ENCODE peak calls at places on chromosomes 13 and 19, in four cellular contexts. One of them, this sample, is unnamed.
A peak's percentile ranks its signal among the peaks of the same experiment; 100 is the strongest.

GRCh38 chr13:26628706-26629105 is 71.2 kb downstream of the WASF3 start:
- DNase-seq in astrocyte of the spinal cord: peak; percentile 19
- DNase-seq in thoracic aorta: no peak
- DNase-seq in fibroblast of pulmonary artery: peak; percentile 56
- DNase-seq in this sample: no peak

GRCh38 chr13:50365300-50365682 is 350.0 kb downstream of the KCNRG start:
- DNase-seq in astrocyte of the spinal cord: no peak
- DNase-seq in thoracic aorta: no peak
- DNase-seq in fibroblast of pulmonary artery: peak; percentile 66
- DNase-seq in this sample: no peak

GRCh38 chr19:54309811-54310210 is 3.2 kb downstream of the LILRA5 start:
- DNase-seq in astrocyte of the spinal cord: no peak
- DNase-seq in thoracic aorta: no peak
- DNase-seq in fibroblast of pulmonary artery: no peak
- DNase-seq in this sample: no peak

GRCh38 chr19:16628984-16629691 is 1.1 kb upstream of the MED26 start:
- DNase-seq in astrocyte of the spinal cord: peak; percentile 29
- DNase-seq in thoracic aorta: no peak
- DNase-seq in fibroblast of pulmonary artery: peak; percentile 62
- DNase-seq in this sample: peak; percentile 87

GRCh38 chr19:11639602-11640471 is 42.6 kb downstream of the ZNF627 start:
- DNase-seq in astrocyte of the spinal cord: peak; percentile 91
- DNase-seq in thoracic aorta: peak; percentile 92
- DNase-seq in fibroblast of pulmonary artery: peak; percentile 89
- DNase-seq in this sample: peak; percentile 97

GRCh38 chr19:48777720-48778119 is 22.4 kb downstream of the FGF21 start:
- DNase-seq in astrocyte of the spinal cord: no peak
- DNase-seq in thoracic aorta: no peak
- DNase-seq in fibroblast of pulmonary artery: no peak
- DNase-seq in this sample: no peak

GRCh38 chr13:32737679-32738078 is 151.4 kb downstream of the PDS5B start:
- DNase-seq in astrocyte of the spinal cord: no peak
- DNase-seq in thoracic aorta: no peak
- DNase-seq in fibroblast of pulmonary artery: no peak
- DNase-seq in this sample: no peak

GRCh38 chr13:33017410-33017929 is 1.2 kb downstream of the KL start:
- DNase-seq in astrocyte of the spinal cord: peak; percentile 30
- DNase-seq in thoracic aorta: no peak
- DNase-seq in fibroblast of pulmonary artery: peak; percentile 71
- DNase-seq in this sample: no peak

GRCh38 chr13:49304356-49304755 is 56.6 kb downstream of the CDADC1 start:
- DNase-seq in astrocyte of the spinal cord: no peak
- DNase-seq in thoracic aorta: no peak
- DNase-seq in fibroblast of pulmonary artery: no peak
- DNase-seq in this sample: no peak

GRCh38 chr13:47418206-47418920 is 521.5 kb upstream of the HTR2A start:
- DNase-seq in astrocyte of the spinal cord: no peak
- DNase-seq in thoracic aorta: no peak
- DNase-seq in fibroblast of pulmonary artery: no peak
- DNase-seq in this sample: no peak

GRCh38 chr13:91661692-91662490 is 263.5 kb downstream of the GPC5 start:
- DNase-seq in astrocyte of the spinal cord: no peak
- DNase-seq in thoracic aorta: no peak
- DNase-seq in fibroblast of pulmonary artery: no peak
- DNase-seq in this sample: no peak

GRCh38 chr13:18212873-18213272 is 968.8 kb downstream of the TUBA3C start:
- DNase-seq in astrocyte of the spinal cord: no peak
- DNase-seq in thoracic aorta: peak; percentile 77
- DNase-seq in fibroblast of pulmonary artery: peak; percentile 10
- DNase-seq in this sample: peak; percentile 3

GRCh38 chr13:43119206-43119605 is 95.8 kb downstream of the DNAJC15 start:
- DNase-seq in astrocyte of the spinal cord: no peak
- DNase-seq in thoracic aorta: no peak
- DNase-seq in fibroblast of pulmonary artery: no peak
- DNase-seq in this sample: no peak

GRCh38 chr13:76210262-76210661 is 574.1 kb downstream of the LMO7 start:
- DNase-seq in astrocyte of the spinal cord: no peak
- DNase-seq in thoracic aorta: no peak
- DNase-seq in fibroblast of pulmonary artery: no peak
- DNase-seq in this sample: peak; percentile 10

GRCh38 chr13:48896312-48896711 is 79.4 kb upstream of the FNDC3A start:
- DNase-seq in astrocyte of the spinal cord: peak; percentile 72
- DNase-seq in thoracic aorta: no peak
- DNase-seq in fibroblast of pulmonary artery: peak; percentile 68
- DNase-seq in this sample: peak; percentile 73

GRCh38 chr13:49341941-49342340 is 94.2 kb downstream of the CDADC1 start:
- DNase-seq in astrocyte of the spinal cord: no peak
- DNase-seq in thoracic aorta: no peak
- DNase-seq in fibroblast of pulmonary artery: no peak
- DNase-seq in this sample: no peak

GRCh38 chr13:99876651-99877050 is 94.9 kb downstream of the ZIC5 start:
- DNase-seq in astrocyte of the spinal cord: no peak
- DNase-seq in thoracic aorta: no peak
- DNase-seq in fibroblast of pulmonary artery: no peak
- DNase-seq in this sample: no peak

GRCh38 chr13:78638216-78638615 is 20.7 kb downstream of the OBI1 start:
- DNase-seq in astrocyte of the spinal cord: no peak
- DNase-seq in thoracic aorta: no peak
- DNase-seq in fibroblast of pulmonary artery: no peak
- DNase-seq in this sample: no peak

GRCh38 chr13:45737571-45738002 is 35.5 kb downstream of the CBY2 start:
- DNase-seq in astrocyte of the spinal cord: no peak
- DNase-seq in thoracic aorta: no peak
- DNase-seq in fibroblast of pulmonary artery: no peak
- DNase-seq in this sample: no peak

GRCh38 chr19:14497347-14497921 is 1.5 kb upstream of the GIPC1 start:
- DNase-seq in astrocyte of the spinal cord: no peak
- DNase-seq in thoracic aorta: no peak
- DNase-seq in fibroblast of pulmonary artery: no peak
- DNase-seq in this sample: no peak

GRCh38 chr19:32691291-32691951 is at the start of gene NUDT19:
- DNase-seq in astrocyte of the spinal cord: peak; percentile 71
- DNase-seq in thoracic aorta: peak; percentile 52
- DNase-seq in fibroblast of pulmonary artery: peak; percentile 80
- DNase-seq in this sample: peak; percentile 95

GRCh38 chr19:23914402-23915286 is at the start of gene ZNF726:
- DNase-seq in astrocyte of the spinal cord: peak; percentile 93
- DNase-seq in thoracic aorta: peak; percentile 26
- DNase-seq in fibroblast of pulmonary artery: peak; percentile 93
- DNase-seq in this sample: peak; percentile 89

GRCh38 chr19:43784981-43785808 is 4.4 kb upstream of the KCNN4 start:
- DNase-seq in astrocyte of the spinal cord: peak; percentile 74
- DNase-seq in thoracic aorta: no peak
- DNase-seq in fibroblast of pulmonary artery: peak; percentile 75
- DNase-seq in this sample: peak; percentile 61

GRCh38 chr19:49677232-49677881 is at the start of gene PRMT1:
- DNase-seq in astrocyte of the spinal cord: no peak
- DNase-seq in thoracic aorta: no peak
- DNase-seq in fibroblast of pulmonary artery: peak; percentile 21
- DNase-seq in this sample: peak; percentile 59

GRCh38 chr19:33346665-33347064 is 26.8 kb upstream of the CEBPG start:
- DNase-seq in astrocyte of the spinal cord: no peak
- DNase-seq in thoracic aorta: no peak
- DNase-seq in fibroblast of pulmonary artery: no peak
- DNase-seq in this sample: no peak

GRCh38 chr19:28065026-28065425 is 1147.9 kb downstream of the UQCRFS1 start:
- DNase-seq in astrocyte of the spinal cord: no peak
- DNase-seq in thoracic aorta: no peak
- DNase-seq in fibroblast of pulmonary artery: no peak
- DNase-seq in this sample: peak; percentile 2

GRCh38 chr13:101579291-101579802 is 126.9 kb downstream of the ITGBL1 start:
- DNase-seq in astrocyte of the spinal cord: peak; percentile 71
- DNase-seq in thoracic aorta: no peak
- DNase-seq in fibroblast of pulmonary artery: peak; percentile 51
- DNase-seq in this sample: peak; percentile 47

DNA sequence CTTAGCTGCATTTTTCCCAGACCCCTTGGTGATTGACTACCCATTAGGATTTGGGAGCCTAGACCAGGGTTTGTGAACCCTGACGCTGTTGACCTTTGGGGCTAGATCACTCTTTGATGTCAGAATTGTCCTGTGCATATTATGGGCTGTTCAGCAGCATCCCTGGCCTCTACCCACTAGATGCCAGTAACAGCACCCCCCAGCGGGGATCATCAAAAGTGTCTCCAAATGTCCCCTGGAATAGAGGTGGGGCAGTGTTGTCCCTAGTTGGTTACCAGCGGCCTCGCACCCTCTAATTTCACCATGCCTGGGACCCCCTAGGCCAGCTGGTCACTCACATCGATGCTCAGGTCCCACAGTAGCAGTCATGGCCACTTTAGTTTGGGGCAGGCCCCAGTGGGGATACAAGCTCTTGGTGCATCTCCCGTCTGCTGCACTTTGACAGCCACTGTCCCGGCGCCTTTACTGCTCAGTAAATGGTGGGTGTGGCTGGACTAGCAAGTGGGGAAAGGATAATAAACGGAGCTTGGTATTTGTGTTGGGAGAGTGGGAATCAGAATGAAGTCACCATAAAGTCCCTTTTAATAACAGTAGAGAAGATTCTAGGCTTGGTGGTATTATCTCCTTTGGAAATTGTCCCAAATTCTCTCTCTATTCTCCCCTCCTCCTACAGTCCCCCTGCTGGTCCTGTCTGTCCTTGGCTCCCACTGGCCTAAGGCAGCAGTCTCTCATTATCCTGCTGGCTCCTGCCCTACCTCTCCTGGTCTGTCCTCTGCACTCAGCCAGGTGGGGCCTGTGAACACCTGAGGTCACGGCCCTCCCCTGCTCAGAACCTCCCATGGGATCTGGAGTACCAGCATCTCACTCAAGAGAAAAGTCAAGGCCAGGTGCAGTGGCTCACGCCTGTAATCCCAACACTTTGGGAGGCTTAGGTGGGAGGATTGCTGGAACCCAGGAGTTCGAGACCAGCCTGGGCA is 80.6 kb downstream of the SIPA1L3 start:
- DNase-seq in astrocyte of the spinal cord: no peak
- DNase-seq in thoracic aorta: no peak
- DNase-seq in fibroblast of pulmonary artery: no peak
- DNase-seq in this sample: no peak
- TF ChIP-seq CTCF in astrocyte of the spinal cord: peak; percentile 35
- TF ChIP-seq CTCF in thoracic aorta: no peak
- TF ChIP-seq CTCF in fibroblast of pulmonary artery: peak; percentile 17
- TF ChIP-seq CTCF in this sample: no peak

DNA sequence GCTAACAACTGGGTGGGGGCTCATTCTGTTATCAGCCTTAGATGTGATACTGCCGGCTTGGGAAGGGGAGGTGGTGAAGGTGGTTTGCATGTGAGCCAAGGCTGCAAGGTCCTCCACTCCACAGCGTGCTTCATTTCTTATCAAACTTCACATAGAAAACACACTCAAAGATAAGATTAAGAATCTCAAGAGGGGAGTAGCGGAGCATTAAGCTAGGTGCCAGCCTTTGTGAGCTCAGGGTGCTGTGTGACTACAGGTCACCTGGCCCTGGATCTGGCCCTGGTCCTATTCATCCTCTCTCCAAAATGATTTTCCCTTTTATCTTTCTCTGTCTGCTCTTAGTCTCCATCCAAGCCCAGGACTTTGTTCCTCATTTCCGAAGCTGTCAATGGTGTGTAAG is 13.3 kb upstream of the ARGLU1 start:
- DNase-seq in astrocyte of the spinal cord: no peak
- DNase-seq in thoracic aorta: no peak
- DNase-seq in fibroblast of pulmonary artery: no peak
- DNase-seq in this sample: no peak
- H3K4me3 ChIP-seq in astrocyte of the spinal cord: no peak overlapping the region
- H3K4me3 ChIP-seq in thoracic aorta: no peak overlapping the region
- H3K4me3 ChIP-seq in fibroblast of pulmonary artery: no peak overlapping the region
- H3K4me3 ChIP-seq in this sample: no peak overlapping the region

GRCh38 chr13:112941349-112941748 is 27.7 kb upstream of the MCF2L start:
- DNase-seq in astrocyte of the spinal cord: no peak
- DNase-seq in thoracic aorta: no peak
- DNase-seq in fibroblast of pulmonary artery: no peak
- DNase-seq in this sample: no peak
- TF ChIP-seq CTCF in astrocyte of the spinal cord: no peak
- TF ChIP-seq CTCF in thoracic aorta: no peak
- TF ChIP-seq CTCF in fibroblast of pulmonary artery: no peak
- TF ChIP-seq CTCF in this sample: no peak

GRCh38 chr19:34960940-34961679 is 2.9 kb downstream of the ZNF792 start:
- DNase-seq in astrocyte of the spinal cord: no peak
- DNase-seq in thoracic aorta: no peak
- DNase-seq in fibroblast of pulmonary artery: no peak
- DNase-seq in this sample: no peak

GRCh38 chr19:34962945-34963530 is 991 bp downstream of the ZNF792 start:
- DNase-seq in astrocyte of the spinal cord: peak; percentile 35
- DNase-seq in thoracic aorta: no peak
- DNase-seq in fibroblast of pulmonary artery: peak; percentile 26
- DNase-seq in this sample: no peak

GRCh38 chr19:34962281-34962944 is 1.6 kb downstream of the ZNF792 start:
- DNase-seq in astrocyte of the spinal cord: no peak
- DNase-seq in thoracic aorta: no peak
- DNase-seq in fibroblast of pulmonary artery: peak; percentile 46
- DNase-seq in this sample: no peak

GRCh38 chr19:34960103-34960805 is 3.8 kb downstream of the ZNF792 start:
- DNase-seq in astrocyte of the spinal cord: peak; percentile 89
- DNase-seq in thoracic aorta: no peak
- DNase-seq in fibroblast of pulmonary artery: peak; percentile 65
- DNase-seq in this sample: no peak

DNA sequence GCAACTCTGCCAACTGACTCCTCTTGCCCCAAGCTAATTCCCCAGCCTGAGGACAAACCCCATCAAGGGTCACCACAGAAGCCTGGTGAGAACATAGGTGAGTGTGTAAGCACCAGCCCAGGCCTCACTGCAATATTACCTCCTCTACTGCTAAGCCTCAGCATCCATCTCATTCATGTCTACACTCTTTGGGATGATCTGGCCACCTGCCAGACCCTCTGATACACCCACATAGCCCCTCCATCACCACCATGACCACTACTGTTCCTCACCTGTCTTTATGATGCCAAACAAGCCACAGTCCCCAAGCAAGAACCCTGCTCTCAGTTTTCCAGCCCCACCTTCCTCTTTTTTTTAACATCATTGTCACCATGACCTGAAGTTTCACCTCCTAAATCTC is 2.3 kb downstream of the ZNF792 start:
- DNase-seq in astrocyte of the spinal cord: no peak
- DNase-seq in thoracic aorta: no peak
- DNase-seq in fibroblast of pulmonary artery: no peak
- DNase-seq in this sample: no peak
- H3K4me3 ChIP-seq in astrocyte of the spinal cord: no peak overlapping the region
- H3K4me3 ChIP-seq in thoracic aorta: peak overlapping the region; percentile 97
- H3K4me3 ChIP-seq in fibroblast of pulmonary artery: peak overlapping the region; percentile 88
- H3K4me3 ChIP-seq in this sample: no peak overlapping the region

DNA sequence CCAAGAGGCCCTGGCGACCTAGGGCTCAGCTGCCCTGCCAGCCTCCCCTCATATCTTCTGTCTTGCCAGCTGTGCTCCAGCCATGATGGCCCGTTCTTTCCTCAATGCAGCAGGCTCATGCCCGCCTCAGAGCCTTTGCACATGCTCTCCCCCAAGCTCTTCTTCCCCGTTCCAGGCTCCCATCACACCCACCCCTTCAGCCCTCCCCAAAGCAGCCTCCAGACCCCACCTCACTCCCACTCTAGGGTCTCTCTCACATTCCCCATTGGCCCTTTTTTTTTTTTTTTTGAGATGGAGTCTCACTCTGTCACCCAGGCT is 29.9 kb upstream of the ATP1A3 start:
- DNase-seq in astrocyte of the spinal cord: no peak
- DNase-seq in thoracic aorta: no peak
- DNase-seq in fibroblast of pulmonary artery: no peak
- DNase-seq in this sample: no peak
- TF ChIP-seq CTCF in astrocyte of the spinal cord: no peak
- TF ChIP-seq CTCF in thoracic aorta: no peak
- TF ChIP-seq CTCF in fibroblast of pulmonary artery: no peak
- TF ChIP-seq CTCF in this sample: no peak